ENCODE peak calls at places on chromosomes 6 and 20, in seven cellular contexts. G, L, T, D, S, U and X are unnamed samples.
A peak's percentile ranks its signal among the peaks of the same experiment; 100 is the strongest.

GRCh38 chr6:11618533-11618932 is 81.0 kb downstream of the TMEM170B start:
- DNase-seq in G (peak; percentile 56), U (peak; percentile 65), S (no peak), T (no peak), D (no peak), L (no peak), X (no peak)

GRCh38 chr6:131811510-131811909 is 3.7 kb downstream of the ENPP1 start:
- DNase-seq in T (no peak), S (no peak), U (no peak), D (no peak), G (no peak), L (no peak), X (no peak)

GRCh38 chr6:13014551-13015378 is 298.2 kb downstream of the PHACTR1 start:
- DNase-seq in L (no peak), U (no peak), G (no peak), S (no peak), D (peak; percentile 53), T (no peak), X (no peak)

GRCh38 chr6:45900808-45901752 is 114.6 kb downstream of the CLIC5 start:
- DNase-seq in G (no peak), L (peak; percentile 25), T (no peak), S (no peak), U (no peak), D (no peak), X (no peak)

GRCh38 chr20:58855506-58856314 is 3.2 kb downstream of the GNAS start:
- DNase-seq in D (no peak), S (peak; percentile 53), T (no peak), L (no peak), G (peak; percentile 68), U (no peak), X (no peak)

GRCh38 chr20:32727663-32728062 is 15.6 kb downstream of the COMMD7 start:
- DNase-seq in T (no peak), D (no peak), S (peak; percentile 54), L (no peak), G (no peak), U (no peak), X (no peak)

GRCh38 chr6:129701721-129702455 is 8.1 kb downstream of the ARHGAP18 start:
- DNase-seq in T (no peak), U (no peak), S (no peak), G (no peak), D (no peak), L (no peak), X (no peak)

GRCh38 chr20:9912858-9913434 is 74.1 kb upstream of the PAK5 start:
- DNase-seq in G (peak; percentile 80), D (peak; percentile 40), L (no peak), S (peak; percentile 50), U (peak; percentile 63), T (peak; percentile 20), X (peak; percentile 56)

GRCh38 chr6:45377041-45377554 is 636 bp downstream of the SUPT3H start:
- DNase-seq in G (peak; percentile 24), S (peak; percentile 17), U (no peak), D (peak; percentile 22), L (no peak), T (no peak), X (no peak)

GRCh38 chr20:21102691-21103311 is 3.4 kb downstream of the LINC00237 start:
- DNase-seq in U (no peak), L (no peak), D (peak; percentile 70), T (no peak), S (peak; percentile 35), G (no peak), X (peak; percentile 49)

GRCh38 chr20:49909499-49910339 is 5.6 kb downstream of the SPATA2 start:
- DNase-seq in U (peak; percentile 43), L (peak; percentile 95), G (no peak), T (no peak), S (no peak), D (peak; percentile 69), X (no peak)

GRCh38 chr20:33835773-33836172 is 24.6 kb downstream of the CHMP4B start:
- DNase-seq in S (no peak), L (peak; percentile 46), T (no peak), D (no peak), U (no peak), G (no peak), X (no peak)

GRCh38 chr20:10715035-10715434 is 41.2 kb upstream of the JAG1 start:
- DNase-seq in U (peak; percentile 67), L (no peak), T (no peak), G (peak; percentile 85), S (peak; percentile 64), D (no peak), X (no peak)

GRCh38 chr6:19830171-19830570 is 7.0 kb upstream of the ID4 start:
- DNase-seq in U (no peak), D (no peak), S (no peak), L (no peak), T (no peak), G (peak; percentile 57), X (no peak)

GRCh38 chr6:79841577-79842381 is 105.6 kb downstream of the ELOVL4 start:
- DNase-seq in T (no peak), S (no peak), L (no peak), U (no peak), D (no peak), G (peak; percentile 5), X (no peak)

GRCh38 chr6:14665827-14666724 is 548.5 kb downstream of the CD83 start:
- DNase-seq in G (peak; percentile 91), U (no peak), D (peak; percentile 42), T (no peak), L (no peak), S (peak; percentile 94), X (no peak)

GRCh38 chr6:169891421-169891820 is 140.0 kb downstream of the ERMARD start:
- DNase-seq in S (no peak), T (no peak), G (no peak), U (no peak), L (no peak), D (no peak), X (no peak)

GRCh38 chr6:157236040-157236725 is 87.1 kb downstream of the TMEM242 start:
- DNase-seq in S (no peak), G (no peak), T (no peak), D (peak; percentile 18), L (no peak), U (no peak), X (no peak)

GRCh38 chr6:2990179-2990931 is 9.3 kb upstream of the NQO2 start:
- DNase-seq in D (peak; percentile 62), L (no peak), G (peak; percentile 37), U (peak; percentile 72), T (no peak), S (peak; percentile 38), X (no peak)

GRCh38 chr6:158654960-158655485 is 5.2 kb downstream of the SYTL3 start:
- DNase-seq in D (no peak), T (no peak), S (no peak), L (peak; percentile 81), G (no peak), U (no peak), X (no peak)

GRCh38 chr20:32544260-32544722 is 40.8 kb downstream of the NOL4L start:
- DNase-seq in L (no peak), G (no peak), T (no peak), D (no peak), S (no peak), U (no peak), X (no peak)

GRCh38 chr6:24775520-24776058 is 852 bp downstream of the GMNN start:
- DNase-seq in L (no peak), S (peak; percentile 41), T (no peak), G (peak; percentile 41), D (peak; percentile 44), U (no peak), X (no peak)

GRCh38 chr6:51648236-51648635 is 439.2 kb downstream of the PKHD1 start:
- DNase-seq in L (no peak), T (no peak), G (peak; percentile 51), D (peak; percentile 13), S (peak; percentile 68), U (no peak), X (no peak)

GRCh38 chr20:51759769-51760510 is 8.2 kb downstream of the ATP9A start:
- DNase-seq in U (no peak), T (no peak), S (no peak), D (no peak), G (no peak), L (no peak), X (no peak)
- H3K27me3 ChIP-seq in U (no peaks in the 10 kb centered on the region), T (no peaks in the 10 kb centered on the region), S (no peaks in the 10 kb centered on the region), D (no peaks in the 10 kb centered on the region), G (no peaks in the 10 kb centered on the region), L (no peaks in the 10 kb centered on the region), X (no peaks in the 10 kb centered on the region)

DNA sequence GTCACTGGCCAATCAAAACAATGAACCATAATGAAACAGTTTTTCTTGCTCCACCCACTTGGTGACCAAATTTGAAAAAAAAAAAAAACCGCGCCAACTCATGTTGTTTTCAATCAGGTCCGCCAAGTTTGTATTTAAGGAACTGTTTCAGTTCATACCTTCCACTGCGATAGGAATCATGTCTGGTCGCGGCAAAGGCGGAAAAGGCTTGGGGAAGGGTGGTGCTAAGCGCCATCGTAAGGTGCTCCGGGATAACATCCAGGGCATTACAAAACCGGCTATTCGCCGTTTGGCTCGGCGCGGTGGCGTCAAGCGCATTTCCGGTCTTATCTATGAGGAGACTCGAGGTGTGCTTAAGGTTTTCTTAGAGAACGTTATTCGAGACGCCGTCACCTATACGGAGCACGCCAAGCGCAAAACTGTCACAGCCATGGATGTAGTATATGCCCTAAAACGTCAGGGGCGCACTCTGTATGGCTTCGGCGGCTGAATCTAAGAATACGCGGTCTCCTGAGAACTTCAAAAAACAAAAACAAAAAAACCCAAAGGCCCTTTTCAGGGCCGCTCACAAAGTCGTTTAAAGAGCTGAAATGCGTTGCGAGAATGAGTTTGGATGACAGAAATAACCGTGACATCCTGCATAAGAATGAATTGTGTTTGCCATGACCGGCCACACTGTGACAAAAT is 16.7 kb downstream of the HFE start:
- DNase-seq in D (peak; percentile 85), S (peak; percentile 95), G (peak; percentile 97), L (peak; percentile 87), T (peak; percentile 98), U (peak; percentile 97), X (peak; percentile 89)
- TF ChIP-seq CTCF in D (peak; percentile 59), S (peak; percentile 33), G (peak; percentile 46), L (peak; percentile 40), T (peak; percentile 62), U (peak; percentile 57), X (no peak)

GRCh38 chr6:39228992-39229767 is at the start of gene KCNK5:
- DNase-seq in D (peak; percentile 90), T (no peak), S (peak; percentile 44), U (peak; percentile 17), L (peak; percentile 38), G (peak; percentile 57), X (peak; percentile 89)
- H3K27me3 ChIP-seq in D (peaks cover 35% of the 10 kb centered on the region), T (peaks cover 9% of the 10 kb centered on the region), S (no peaks in the 10 kb centered on the region), U (peaks cover 13% of the 10 kb centered on the region), L (peaks cover 26% of the 10 kb centered on the region), G (peaks cover 44% of the 10 kb centered on the region), X (no peaks in the 10 kb centered on the region)

GRCh38 chr20:2754426-2754825 is 46.0 kb downstream of the CPXM1 start:
- DNase-seq in T (no peak), G (no peak), S (no peak), L (no peak), D (no peak), U (no peak), X (no peak)

GRCh38 chr20:2757969-2758368 is 42.5 kb downstream of the CPXM1 start:
- DNase-seq in D (no peak), L (no peak), U (no peak), S (no peak), T (no peak), G (no peak), X (no peak)

GRCh38 chr20:2755451-2756055 is 44.9 kb downstream of the CPXM1 start:
- DNase-seq in T (no peak), L (no peak), D (no peak), G (no peak), U (no peak), S (no peak), X (no peak)

GRCh38 chr20:2757001-2757400 is 43.4 kb downstream of the CPXM1 start:
- DNase-seq in T (no peak), G (no peak), D (no peak), L (no peak), U (no peak), S (no peak), X (no peak)

GRCh38 chr20:2756056-2756611 is 44.3 kb downstream of the CPXM1 start:
- DNase-seq in D (peak; percentile 63), L (no peak), G (peak; percentile 71), U (peak; percentile 43), T (no peak), S (no peak), X (no peak)
- TF ChIP-seq CTCF in D (peak; percentile 92), L (no peak), G (peak; percentile 94), U (peak; percentile 86), T (peak; percentile 78), S (peak; percentile 42), X (peak; percentile 44)